ENCODE peak calls at places on chromosomes 3 and 15, in four cellular contexts. One of them, this sample, is unnamed.

GRCh38 chr15:81351651-81352050 is 22.4 kb downstream of the TMC3 start:
- DNase-seq in germinal center: no peak
- DNase-seq in activated T-helper 2 cell treated with anti-CD3 and anti-CD28 coated beads, Interferon-gamma antibody, Interleukin-2, Interleukin-4, amounts not matched to agents 10 μg/mL and 5 μg/mL and 100 μg/mL, durations not matched to agents 14 hours and 24 hours and 36 hours: no peak
- DNase-seq in DMS79 treated with DMSO at 0.1 percent for 48 hours: no peak
- DNase-seq in this sample: no peak

GRCh38 chr15:38589502-38589901 is 24.9 kb upstream of the RASGRP1 start:
- DNase-seq in germinal center: no peak
- DNase-seq in DMS79 treated with DMSO at 0.1 percent for 48 hours: no peak
- DNase-seq in activated T-helper 2 cell treated with anti-CD3 and anti-CD28 coated beads, Interferon-gamma antibody, Interleukin-2, Interleukin-4, amounts not matched to agents 10 μg/mL and 5 μg/mL and 100 μg/mL, durations not matched to agents 14 hours and 24 hours and 36 hours: no peak
- DNase-seq in this sample: no peak

GRCh38 chr3:123728014-123728413 is 143.2 kb upstream of the HACD2 start:
- DNase-seq in DMS79 treated with DMSO at 0.1 percent for 48 hours: no peak
- DNase-seq in activated T-helper 2 cell treated with anti-CD3 and anti-CD28 coated beads, Interferon-gamma antibody, Interleukin-2, Interleukin-4, amounts not matched to agents 10 μg/mL and 5 μg/mL and 100 μg/mL, durations not matched to agents 14 hours and 24 hours and 36 hours: no peak
- DNase-seq in germinal center: no peak
- DNase-seq in this sample: no peak

GRCh38 chr3:185272051-185272450 is 18.2 kb upstream of the EHHADH start:
- DNase-seq in germinal center: no peak
- DNase-seq in activated T-helper 2 cell treated with anti-CD3 and anti-CD28 coated beads, Interferon-gamma antibody, Interleukin-2, Interleukin-4, amounts not matched to agents 10 μg/mL and 5 μg/mL and 100 μg/mL, durations not matched to agents 14 hours and 24 hours and 36 hours: no peak
- DNase-seq in DMS79 treated with DMSO at 0.1 percent for 48 hours: no peak
- DNase-seq in this sample: no peak

GRCh38 chr15:48802867-48803266 is 8.0 kb downstream of the CEP152 start:
- DNase-seq in activated T-helper 2 cell treated with anti-CD3 and anti-CD28 coated beads, Interferon-gamma antibody, Interleukin-2, Interleukin-4, amounts not matched to agents 10 μg/mL and 5 μg/mL and 100 μg/mL, durations not matched to agents 14 hours and 24 hours and 36 hours: no peak
- DNase-seq in DMS79 treated with DMSO at 0.1 percent for 48 hours: no peak
- DNase-seq in germinal center: no peak
- DNase-seq in this sample: no peak

GRCh38 chr3:130242850-130243569 is 102.5 kb upstream of the COL6A5 start:
- DNase-seq in DMS79 treated with DMSO at 0.1 percent for 48 hours: peak; percentile 2
- DNase-seq in germinal center: no peak
- DNase-seq in activated T-helper 2 cell treated with anti-CD3 and anti-CD28 coated beads, Interferon-gamma antibody, Interleukin-2, Interleukin-4, amounts not matched to agents 10 μg/mL and 5 μg/mL and 100 μg/mL, durations not matched to agents 14 hours and 24 hours and 36 hours: no peak
- DNase-seq in this sample: no peak

GRCh38 chr15:57920916-57921315 is 144.6 kb downstream of the ALDH1A2 start:
- DNase-seq in DMS79 treated with DMSO at 0.1 percent for 48 hours: no peak
- DNase-seq in germinal center: no peak
- DNase-seq in activated T-helper 2 cell treated with anti-CD3 and anti-CD28 coated beads, Interferon-gamma antibody, Interleukin-2, Interleukin-4, amounts not matched to agents 10 μg/mL and 5 μg/mL and 100 μg/mL, durations not matched to agents 14 hours and 24 hours and 36 hours: no peak
- DNase-seq in this sample: no peak

GRCh38 chr3:194003128-194004057 is 132.6 kb upstream of the HES1 start:
- DNase-seq in DMS79 treated with DMSO at 0.1 percent for 48 hours: peak; percentile 91
- DNase-seq in activated T-helper 2 cell treated with anti-CD3 and anti-CD28 coated beads, Interferon-gamma antibody, Interleukin-2, Interleukin-4, amounts not matched to agents 10 μg/mL and 5 μg/mL and 100 μg/mL, durations not matched to agents 14 hours and 24 hours and 36 hours: no peak
- DNase-seq in germinal center: peak; percentile 73
- DNase-seq in this sample: no peak

GRCh38 chr15:66085128-66085527 is 168.4 kb downstream of the MEGF11 start:
- DNase-seq in activated T-helper 2 cell treated with anti-CD3 and anti-CD28 coated beads, Interferon-gamma antibody, Interleukin-2, Interleukin-4, amounts not matched to agents 10 μg/mL and 5 μg/mL and 100 μg/mL, durations not matched to agents 14 hours and 24 hours and 36 hours: no peak
- DNase-seq in DMS79 treated with DMSO at 0.1 percent for 48 hours: no peak
- DNase-seq in germinal center: no peak
- DNase-seq in this sample: no peak

GRCh38 chr15:46442901-46443590 is 808.2 kb downstream of the SQOR start:
- DNase-seq in activated T-helper 2 cell treated with anti-CD3 and anti-CD28 coated beads, Interferon-gamma antibody, Interleukin-2, Interleukin-4, amounts not matched to agents 10 μg/mL and 5 μg/mL and 100 μg/mL, durations not matched to agents 14 hours and 24 hours and 36 hours: no peak
- DNase-seq in DMS79 treated with DMSO at 0.1 percent for 48 hours: no peak
- DNase-seq in germinal center: no peak
- DNase-seq in this sample: no peak

This sample was measured in iPS DF 19.7.